ENCODE peak calls at places on chromosomes 6 and 20, in seven cellular contexts. L, P, R, W, F, E and Q are unnamed samples.

GRCh38 chr6:20377623-20378265 is 23.9 kb upstream of the E2F3 start:
- DNase-seq in L (no peak), P (peak), R (no peak), W (no peak), F (no peak), E (peak), Q (no peak)

GRCh38 chr6:163533443-163533842 is 118.9 kb downstream of the QKI start:
- DNase-seq in L (no peak), P (peak), R (peak), W (no peak), F (no peak), E (peak), Q (no peak)

GRCh38 chr6:13765570-13765969 is 48.8 kb downstream of the MCUR1 start:
- DNase-seq in L (no peak), P (no peak), R (peak), W (no peak), F (no peak), E (peak), Q (no peak)

GRCh38 chr6:131134220-131134831 is 941 bp upstream of the AKAP7 start:
- DNase-seq in L (no peak), P (no peak), R (no peak), W (no peak), F (no peak), E (no peak), Q (no peak)

GRCh38 chr6:8627085-8627861 is 191.9 kb upstream of the SLC35B3 start:
- DNase-seq in L (no peak), P (no peak), R (peak), W (no peak), F (peak), E (peak), Q (no peak)

GRCh38 chr20:63086421-63087235 is 79.9 kb upstream of the BHLHE23 start:
- DNase-seq in L (no peak), P (no peak), R (no peak), W (no peak), F (no peak), E (no peak), Q (peak)

GRCh38 chr6:163645560-163645959 is 231.0 kb downstream of the QKI start:
- DNase-seq in L (no peak), P (no peak), R (no peak), W (no peak), F (no peak), E (peak), Q (no peak)

GRCh38 chr20:63224272-63225081 is 8.5 kb upstream of the YTHDF1 start:
- DNase-seq in L (no peak), P (no peak), R (peak), W (no peak), F (no peak), E (peak), Q (peak)

GRCh38 chr6:15980801-15981200 is 148.1 kb upstream of the MYLIP start:
- DNase-seq in L (no peak), P (no peak), R (no peak), W (no peak), F (no peak), E (peak), Q (no peak)

GRCh38 chr20:48425776-48426175 is 402.0 kb downstream of the PREX1 start:
- DNase-seq in L (no peak), P (no peak), R (no peak), W (no peak), F (no peak), E (no peak), Q (no peak)

GRCh38 chr6:164014716-164015484 is 600.4 kb downstream of the QKI start:
- DNase-seq in L (no peak), P (no peak), R (no peak), W (no peak), F (no peak), E (no peak), Q (no peak)

GRCh38 chr6:136920216-136920857 is 1.8 kb upstream of the SLC35D3 start:
- DNase-seq in L (no peak), P (no peak), R (peak), W (no peak), F (no peak), E (no peak), Q (no peak)

GRCh38 chr6:47149070-47149469 is 106.9 kb upstream of the ADGRF1 start:
- DNase-seq in L (no peak), P (no peak), R (no peak), W (no peak), F (no peak), E (no peak), Q (no peak)

GRCh38 chr20:63280371-63280770 is 7.8 kb downstream of the ARFGAP1 start:
- DNase-seq in L (no peak), P (no peak), R (no peak), W (no peak), F (no peak), E (no peak), Q (no peak)

GRCh38 chr6:4264076-4264475 is 128.7 kb upstream of the ECI2 start:
- DNase-seq in L (no peak), P (no peak), R (no peak), W (no peak), F (no peak), E (no peak), Q (no peak)

GRCh38 chr6:155224031-155224451 is 39.8 kb upstream of the CLDN20 start:
- DNase-seq in L (no peak), P (peak), R (peak), W (no peak), F (no peak), E (peak), Q (no peak)

GRCh38 chr6:149895702-149896310 is 2.1 kb downstream of the RAET1E start:
- DNase-seq in L (peak), P (no peak), R (no peak), W (no peak), F (peak), E (peak), Q (no peak)

GRCh38 chr20:4179545-4179944 is 164.2 kb upstream of the RNF24 start:
- DNase-seq in L (no peak), P (no peak), R (no peak), W (no peak), F (no peak), E (no peak), Q (no peak)

GRCh38 chr6:6486595-6486994 is 101.9 kb upstream of the LY86 start:
- DNase-seq in L (no peak), P (no peak), R (no peak), W (no peak), F (no peak), E (no peak), Q (no peak)

GRCh38 chr6:19210849-19211590 is 626.1 kb upstream of the ID4 start:
- DNase-seq in L (no peak), P (no peak), R (peak), W (no peak), F (no peak), E (no peak), Q (no peak)

GRCh38 chr6:40958740-40959139 is 80.3 kb downstream of the UNC5CL start:
- DNase-seq in L (no peak), P (no peak), R (no peak), W (no peak), F (no peak), E (no peak), Q (no peak)

GRCh38 chr20:59382907-59383306 is 82.5 kb downstream of the EDN3 start:
- DNase-seq in L (no peak), P (no peak), R (no peak), W (no peak), F (no peak), E (no peak), Q (no peak)

GRCh38 chr6:31541059-31541657 is 645 bp downstream of the DDX39B start:
- DNase-seq in L (peak), P (no peak), R (peak), W (no peak), F (peak), E (peak), Q (no peak)

GRCh38 chr20:58712823-58713731 is 20.5 kb downstream of the NPEPL1 start:
- DNase-seq in L (peak), P (no peak), R (peak), W (peak), F (no peak), E (no peak), Q (no peak)

GRCh38 chr6:110520188-110520956 is 44.0 kb upstream of the SLC22A16 start:
- DNase-seq in L (no peak), P (no peak), R (no peak), W (no peak), F (no peak), E (no peak), Q (no peak)

GRCh38 chr6:5081182-5081581 is 4.0 kb upstream of the PPP1R3G start:
- DNase-seq in L (no peak), P (no peak), R (no peak), W (no peak), F (no peak), E (no peak), Q (no peak)

GRCh38 chr6:47579040-47579439 is 101.5 kb downstream of the CD2AP start:
- DNase-seq in L (no peak), P (no peak), R (no peak), W (no peak), F (no peak), E (no peak), Q (no peak)

GRCh38 chr6:38387461-38387860 is 252.3 kb downstream of the BTBD9 start:
- DNase-seq in L (no peak), P (no peak), R (no peak), W (no peak), F (no peak), E (no peak), Q (no peak)

GRCh38 chr6:54595844-54596243 is 250.7 kb upstream of the FAM83B start:
- DNase-seq in L (no peak), P (peak), R (no peak), W (no peak), F (no peak), E (peak), Q (no peak)

GRCh38 chr6:34132082-34132357 is 13.9 kb downstream of the GRM4 start:
- DNase-seq in L (no peak), P (no peak), R (no peak), W (no peak), F (no peak), E (no peak), Q (no peak)

GRCh38 chr6:143976834-143977354 is 31.2 kb downstream of the PLAGL1 start:
- DNase-seq in L (no peak), P (no peak), R (no peak), W (no peak), F (no peak), E (no peak), Q (no peak)

GRCh38 chr6:54988576-54988975 is 142.0 kb downstream of the FAM83B start:
- DNase-seq in L (no peak), P (no peak), R (no peak), W (no peak), F (no peak), E (peak), Q (no peak)

GRCh38 chr6:43916924-43917877 is 147.2 kb downstream of the VEGFA start:
- DNase-seq in L (peak), P (peak), R (peak), W (peak), F (peak), E (no peak), Q (peak)

GRCh38 chr20:51129201-51129671 is 106.3 kb upstream of the KCNG1 start:
- DNase-seq in L (peak), P (no peak), R (no peak), W (no peak), F (peak), E (no peak), Q (no peak)

GRCh38 chr20:43748274-43748673 is 21.5 kb upstream of the GTSF1L start:
- DNase-seq in L (no peak), P (no peak), R (peak), W (no peak), F (no peak), E (no peak), Q (no peak)

GRCh38 chr20:50464026-50464724 is 46.0 kb upstream of the PTPN1 start:
- DNase-seq in L (peak), P (no peak), R (peak), W (no peak), F (peak), E (peak), Q (peak)

DNA sequence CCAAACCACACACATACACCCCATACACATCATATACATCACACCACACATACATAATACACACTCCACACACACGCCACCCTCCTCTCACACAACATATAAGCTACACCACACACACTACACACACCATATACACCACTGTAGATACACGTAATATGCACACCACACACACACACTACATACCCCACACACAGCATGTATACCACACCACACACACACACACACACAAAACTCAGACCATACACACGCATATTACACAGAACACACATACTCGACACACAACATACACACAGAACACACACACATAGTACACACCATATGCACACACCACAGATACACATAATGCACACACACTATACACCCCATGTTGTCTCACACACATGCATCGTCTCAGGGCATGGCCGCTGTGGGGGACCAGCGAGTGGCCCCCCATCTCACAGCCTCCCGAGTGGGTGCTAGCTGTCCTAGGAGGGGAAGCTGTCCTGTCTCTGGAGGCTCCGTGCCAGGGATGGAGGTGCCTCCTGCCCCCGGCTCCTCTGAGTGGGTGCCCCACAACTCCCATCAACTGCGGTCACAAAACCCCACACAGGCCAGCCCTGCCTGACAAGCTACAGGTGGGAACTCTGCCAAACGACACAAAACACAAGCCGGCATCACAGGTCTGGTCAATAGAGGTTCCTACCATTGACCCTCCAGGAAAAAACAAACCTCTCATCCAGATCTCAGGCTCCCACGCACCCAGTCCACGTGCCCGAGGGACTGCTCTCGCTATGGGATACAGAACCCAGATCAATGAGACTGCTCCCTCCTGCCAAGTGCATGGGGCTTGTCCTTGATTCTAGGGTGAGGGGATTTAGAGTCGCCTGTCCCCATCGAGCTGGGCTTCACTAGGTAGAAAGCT is 49.1 kb downstream of the DACT2 start:
- DNase-seq in L (no peak), P (no peak), R (no peak), W (no peak), F (no peak), E (no peak), Q (no peak)
- H3K4me3 ChIP-seq in L (no peak), P (no peak), R (no peak), W (no peak), F (no peak), E (no peak), Q (no peak)

GRCh38 chr20:32029561-32029960 is 19.3 kb downstream of the CCM2L start:
- DNase-seq in L (no peak), P (no peak), R (no peak), W (no peak), F (no peak), E (no peak), Q (no peak)

GRCh38 chr20:32027653-32028052 is 17.4 kb downstream of the CCM2L start:
- DNase-seq in L (no peak), P (no peak), R (no peak), W (no peak), F (no peak), E (no peak), Q (no peak)

GRCh38 chr20:32021091-32021490 is 10.9 kb downstream of the CCM2L start:
- DNase-seq in L (no peak), P (no peak), R (no peak), W (no peak), F (no peak), E (no peak), Q (no peak)

GRCh38 chr20:32028647-32029372 is 18.6 kb downstream of the CCM2L start:
- DNase-seq in L (no peak), P (no peak), R (no peak), W (no peak), F (no peak), E (no peak), Q (no peak)

DNA sequence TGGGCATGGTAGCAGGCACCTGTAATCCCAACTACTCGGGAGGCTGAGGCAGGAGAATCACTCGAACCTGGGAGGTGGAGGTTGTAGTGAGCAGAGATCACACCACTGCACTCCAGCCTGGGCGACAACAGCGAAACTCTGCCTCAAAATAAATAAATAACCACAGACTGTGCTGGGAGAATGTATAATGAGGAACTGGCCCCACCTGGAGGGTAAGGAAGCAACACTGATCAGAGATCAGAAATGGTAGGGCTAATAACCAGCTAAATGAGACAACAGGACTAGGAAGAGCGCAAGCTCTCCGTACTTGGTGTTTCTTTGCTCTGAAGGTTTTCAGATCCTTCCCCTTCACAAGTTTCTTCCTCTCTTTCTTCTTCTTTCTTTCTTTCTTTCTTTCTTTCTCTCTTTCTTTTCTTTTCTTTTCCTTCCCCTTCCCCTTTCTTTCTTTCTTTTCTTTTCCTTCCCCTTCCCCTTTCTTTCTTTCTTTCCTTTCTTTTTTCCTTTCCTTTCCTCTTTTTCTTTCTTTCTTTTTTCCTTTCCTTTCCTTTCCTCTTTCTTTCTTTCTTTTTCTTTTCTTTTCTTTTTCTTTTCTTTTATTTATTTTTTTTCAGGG is 14.6 kb downstream of the CCM2L start:
- DNase-seq in L (no peak), P (no peak), R (no peak), W (no peak), F (no peak), E (no peak), Q (no peak)
- TF ChIP-seq CTCF in L (no peak), P (no peak), R (no peak), W (no peak), F (no peak), E (no peak), Q (no peak)

GRCh38 chr20:25622450-25623224 is 1.2 kb downstream of the NANP start:
- DNase-seq in L (no peak), P (no peak), R (no peak), W (no peak), F (no peak), E (no peak), Q (no peak)

GRCh38 chr20:25623736-25624499 is at the start of gene NANP:
- DNase-seq in L (peak), P (peak), R (peak), W (peak), F (peak), E (peak), Q (peak)

GRCh38 chr20:25624500-25624939 is 706 bp upstream of the NANP start:
- DNase-seq in L (no peak), P (no peak), R (no peak), W (no peak), F (no peak), E (no peak), Q (no peak)

GRCh38 chr20:25623225-25623735 is 534 bp downstream of the NANP start:
- DNase-seq in L (peak), P (no peak), R (peak), W (peak), F (peak), E (no peak), Q (peak)

DNA sequence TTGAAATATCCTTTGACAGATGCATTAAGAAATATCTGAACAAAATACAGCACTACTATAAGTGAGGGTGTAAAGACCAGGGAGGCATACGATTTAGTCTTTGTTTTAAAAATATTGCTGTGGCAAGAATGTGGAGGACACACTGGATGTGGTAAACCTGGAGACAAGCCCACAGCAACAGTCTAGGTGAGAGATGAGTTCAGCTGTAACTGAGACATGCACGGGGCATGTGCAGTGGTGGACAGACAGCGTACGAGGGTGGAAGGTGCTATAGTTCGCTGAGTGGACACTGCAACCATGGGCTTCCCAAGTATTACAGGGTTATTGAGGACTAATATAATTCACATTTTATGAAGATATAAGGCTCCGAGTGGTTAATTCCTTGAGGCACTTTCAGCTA is 1.8 kb downstream of the NANP start:
- DNase-seq in L (no peak), P (no peak), R (no peak), W (no peak), F (no peak), E (no peak), Q (no peak)
- H3K4me3 ChIP-seq in L (no peak), P (no peak), R (peak), W (no peak), F (no peak), E (no peak), Q (no peak)

GRCh38 chr20:37527638-37528441 is at the start of gene BLCAP:
- DNase-seq in L (peak), P (no peak), R (peak), W (peak), F (peak), E (peak), Q (peak)
- TF ChIP-seq CTCF in L (no peak), P (no peak), R (no peak), W (no peak), F (no peak), E (no peak), Q (no peak)